ENCODE peak calls at places on chromosomes 4 and X, in six cellular contexts. One of them, this sample, is unnamed.

GRCh38 chr4:128601992-128602695 is 207.4 kb upstream of the JADE1 start:
- DNase-seq in A549: no peak
- DNase-seq in retinal pigment epithelial cell: no peak
- DNase-seq in tibial artery: peak
- DNase-seq in psoas muscle: no peak
- DNase-seq in colonic mucosa: no peak
- DNase-seq in this sample: no peak

GRCh38 chrX:82658492-82658891 is 849.6 kb upstream of the POU3F4 start:
- DNase-seq in A549: no peak
- DNase-seq in retinal pigment epithelial cell: no peak
- DNase-seq in tibial artery: no peak
- DNase-seq in psoas muscle: no peak
- DNase-seq in colonic mucosa: no peak
- DNase-seq in this sample: no peak

GRCh38 chr4:110184791-110185155 is 13.6 kb downstream of the ELOVL6 start:
- DNase-seq in A549: no peak
- DNase-seq in retinal pigment epithelial cell: no peak
- DNase-seq in tibial artery: no peak
- DNase-seq in psoas muscle: no peak
- DNase-seq in colonic mucosa: no peak
- DNase-seq in this sample: no peak

GRCh38 chrX:1535241-1536041 is 1.5 kb downstream of the P2RY8 start:
- DNase-seq in A549: no peak
- DNase-seq in retinal pigment epithelial cell: no peak
- DNase-seq in tibial artery: no peak
- DNase-seq in psoas muscle: no peak
- DNase-seq in colonic mucosa: peak
- DNase-seq in this sample: no peak

GRCh38 chrX:19540076-19540475 is 24.8 kb upstream of the MAP3K15 start:
- DNase-seq in A549: no peak
- DNase-seq in retinal pigment epithelial cell: no peak
- DNase-seq in tibial artery: no peak
- DNase-seq in psoas muscle: no peak
- DNase-seq in colonic mucosa: no peak
- DNase-seq in this sample: no peak

GRCh38 chrX:119190736-119191282 is 45.3 kb upstream of the PGRMC1 start:
- DNase-seq in A549: no peak
- DNase-seq in retinal pigment epithelial cell: no peak
- DNase-seq in tibial artery: peak
- DNase-seq in psoas muscle: no peak
- DNase-seq in colonic mucosa: no peak
- DNase-seq in this sample: no peak

GRCh38 chr4:158796370-158797140 is 27.7 kb downstream of the FNIP2 start:
- DNase-seq in A549: no peak
- DNase-seq in retinal pigment epithelial cell: no peak
- DNase-seq in tibial artery: no peak
- DNase-seq in psoas muscle: peak
- DNase-seq in colonic mucosa: no peak
- DNase-seq in this sample: peak

GRCh38 chr4:32789026-32789608 is 2068.9 kb downstream of the PCDH7 start:
- DNase-seq in A549: no peak
- DNase-seq in retinal pigment epithelial cell: peak
- DNase-seq in tibial artery: no peak
- DNase-seq in psoas muscle: no peak
- DNase-seq in colonic mucosa: no peak
- DNase-seq in this sample: no peak

GRCh38 chr4:81965911-81966310 is 407.9 kb downstream of the HNRNPD start:
- DNase-seq in A549: no peak
- DNase-seq in retinal pigment epithelial cell: no peak
- DNase-seq in tibial artery: no peak
- DNase-seq in psoas muscle: no peak
- DNase-seq in colonic mucosa: no peak
- DNase-seq in this sample: no peak

GRCh38 chr4:26238426-26238781 is 82.4 kb upstream of the RBPJ start:
- DNase-seq in A549: no peak
- DNase-seq in retinal pigment epithelial cell: no peak
- DNase-seq in tibial artery: no peak
- DNase-seq in psoas muscle: no peak
- DNase-seq in colonic mucosa: peak
- DNase-seq in this sample: no peak

DNA sequence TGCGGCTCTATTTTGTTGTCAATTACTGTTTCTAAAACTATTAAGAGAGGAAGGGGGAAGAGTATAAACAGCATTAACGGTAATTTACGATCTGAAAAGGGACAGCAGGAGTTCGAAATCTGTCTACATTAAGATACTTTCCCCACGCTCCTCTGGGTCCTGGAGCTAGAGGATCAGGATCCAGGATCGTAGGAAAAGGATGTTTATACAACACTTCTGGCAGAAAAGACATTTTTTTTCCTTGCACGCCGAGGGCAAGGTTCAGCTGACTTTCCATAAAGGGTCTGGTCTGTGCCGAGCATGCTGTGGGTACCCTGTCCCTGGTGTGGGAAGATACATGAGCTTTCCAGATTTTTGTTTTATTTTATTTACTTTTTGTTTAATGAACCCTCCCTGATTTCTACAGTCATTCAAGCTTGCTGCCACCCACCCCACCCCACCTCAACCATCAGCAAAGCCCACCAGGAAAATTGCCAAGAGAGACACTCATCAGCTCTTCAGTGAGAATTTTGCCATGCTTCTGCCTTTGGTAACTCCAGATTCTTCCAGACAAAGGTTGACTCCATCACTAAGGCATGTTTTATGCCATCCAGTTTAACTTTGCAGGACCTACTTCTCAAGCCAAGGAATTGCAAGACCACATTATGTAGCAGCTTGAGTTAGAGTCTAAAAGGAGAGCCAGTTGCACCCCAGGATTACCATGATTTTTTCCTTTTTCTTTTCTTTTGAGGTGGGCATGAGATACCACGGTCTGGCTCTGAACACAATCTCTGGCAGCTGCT is 188.1 kb downstream of the QDPR start:
- DNase-seq in A549: no peak
- DNase-seq in retinal pigment epithelial cell: no peak
- DNase-seq in tibial artery: no peak
- DNase-seq in psoas muscle: no peak
- DNase-seq in colonic mucosa: no peak
- DNase-seq in this sample: no peak
- H3K4me3 ChIP-seq in A549: no peak
- H3K4me3 ChIP-seq in retinal pigment epithelial cell: no peak
- H3K4me3 ChIP-seq in tibial artery: no peak
- H3K4me3 ChIP-seq in psoas muscle: no peak
- H3K4me3 ChIP-seq in colonic mucosa: no peak
- H3K4me3 ChIP-seq in this sample: no peak

GRCh38 chrX:28802625-28803024 is 215.4 kb downstream of the IL1RAPL1 start:
- DNase-seq in A549: no peak
- DNase-seq in retinal pigment epithelial cell: no peak
- DNase-seq in tibial artery: no peak
- DNase-seq in psoas muscle: no peak
- DNase-seq in colonic mucosa: no peak
- DNase-seq in this sample: no peak
- TF ChIP-seq CTCF in A549: no peak
- TF ChIP-seq CTCF in retinal pigment epithelial cell: peak
- TF ChIP-seq CTCF in tibial artery: no peak
- TF ChIP-seq CTCF in psoas muscle: no peak
- TF ChIP-seq CTCF in colonic mucosa: no peak
- TF ChIP-seq CTCF in this sample: no peak

DNA sequence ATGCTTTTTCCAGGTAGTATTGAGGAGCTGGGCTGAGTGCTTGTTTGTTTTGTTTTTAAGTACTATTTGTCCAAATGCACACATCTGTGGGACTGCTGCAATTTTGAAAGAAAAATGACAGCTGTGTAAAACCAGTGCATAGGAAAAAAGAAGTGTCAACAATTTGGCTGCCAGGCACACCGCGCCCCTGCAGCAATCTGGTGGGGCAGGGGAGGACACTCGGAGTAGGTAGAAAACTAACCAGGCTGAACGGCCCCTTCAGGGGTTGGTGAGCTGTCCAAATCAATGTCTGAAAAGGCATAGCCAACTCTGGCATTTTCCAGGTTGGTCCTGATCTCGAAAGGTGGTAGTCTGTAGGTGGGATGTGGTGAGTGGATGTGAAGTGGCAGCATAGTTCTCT is 1.1 kb downstream of the LDOC1 start:
- DNase-seq in A549: no peak
- DNase-seq in retinal pigment epithelial cell: no peak
- DNase-seq in tibial artery: no peak
- DNase-seq in psoas muscle: no peak
- DNase-seq in colonic mucosa: no peak
- DNase-seq in this sample: no peak
- H3K4me3 ChIP-seq in A549: peak
- H3K4me3 ChIP-seq in retinal pigment epithelial cell: peak
- H3K4me3 ChIP-seq in tibial artery: peak
- H3K4me3 ChIP-seq in psoas muscle: peak
- H3K4me3 ChIP-seq in colonic mucosa: no peak
- H3K4me3 ChIP-seq in this sample: peak

DNA sequence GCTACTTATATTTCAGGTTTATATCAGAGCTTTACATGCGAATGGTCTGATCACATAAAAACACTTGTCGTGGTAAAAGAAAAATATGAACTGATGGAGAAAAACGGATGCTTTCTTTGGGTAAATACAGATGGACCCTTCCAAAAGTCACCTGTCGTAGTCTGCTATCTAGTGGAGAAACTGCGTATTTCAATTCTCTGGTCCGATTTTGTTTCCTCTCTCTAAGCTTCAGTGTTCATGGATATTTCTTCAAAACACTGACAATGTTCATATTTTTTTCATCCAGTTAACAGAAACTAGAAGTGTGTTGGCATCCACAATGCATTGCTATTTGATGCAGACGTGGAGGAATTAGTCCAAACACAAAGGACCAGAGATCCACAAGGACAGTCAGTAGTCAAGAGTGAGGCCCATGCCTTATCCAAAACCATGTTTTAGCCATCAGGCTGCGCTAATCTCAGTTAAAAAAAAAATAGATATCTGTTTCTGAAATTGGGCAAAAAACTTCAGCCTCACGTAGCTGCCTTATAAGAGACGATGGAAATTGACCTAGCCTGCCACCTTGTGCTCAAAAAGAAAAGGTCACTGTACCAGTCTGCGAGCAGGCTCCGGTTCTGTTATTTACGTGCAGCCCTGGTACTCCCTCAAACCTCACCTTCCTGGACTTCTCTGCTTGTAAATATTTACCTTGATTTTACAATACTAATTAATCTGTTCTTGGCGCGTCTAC is 16.0 kb downstream of the MEPE start:
- DNase-seq in A549: peak
- DNase-seq in retinal pigment epithelial cell: no peak
- DNase-seq in tibial artery: peak
- DNase-seq in psoas muscle: no peak
- DNase-seq in colonic mucosa: peak
- DNase-seq in this sample: peak
- TF ChIP-seq CTCF in A549: peak
- TF ChIP-seq CTCF in retinal pigment epithelial cell: peak
- TF ChIP-seq CTCF in tibial artery: peak
- TF ChIP-seq CTCF in psoas muscle: peak
- TF ChIP-seq CTCF in colonic mucosa: peak
- TF ChIP-seq CTCF in this sample: peak

DNA sequence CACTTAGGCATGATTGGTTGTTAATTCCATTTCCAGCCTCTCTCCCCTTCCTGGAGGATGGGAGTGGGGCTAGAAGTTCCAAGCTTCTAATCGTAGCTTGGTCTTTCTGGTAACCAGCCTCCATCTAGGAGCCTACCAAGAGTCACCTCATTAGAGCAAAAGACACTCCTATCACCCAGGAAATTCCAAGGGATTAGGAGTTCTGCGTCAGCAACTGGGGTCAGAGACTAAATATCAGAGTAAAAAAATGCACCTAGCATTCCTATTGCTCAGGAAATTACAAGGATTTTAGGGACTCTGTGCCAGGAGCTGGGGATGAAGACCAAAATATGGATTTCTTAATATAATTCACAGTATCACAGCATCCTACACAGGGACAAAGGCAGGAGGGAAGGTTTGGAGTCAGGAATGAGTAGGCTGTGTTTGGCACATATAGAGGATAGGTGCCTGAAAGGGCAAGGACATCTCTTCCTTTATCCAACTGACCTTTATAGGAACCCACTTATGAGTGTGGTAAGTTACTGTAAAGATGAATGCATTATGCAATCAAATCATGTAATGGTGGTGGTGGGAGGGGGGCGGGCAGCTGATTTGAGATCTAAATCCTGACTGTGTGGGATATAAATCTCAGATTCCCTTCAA is 30.5 kb upstream of the LIMCH1 start:
- DNase-seq in A549: no peak
- DNase-seq in retinal pigment epithelial cell: peak
- DNase-seq in tibial artery: no peak
- DNase-seq in psoas muscle: no peak
- DNase-seq in colonic mucosa: no peak
- DNase-seq in this sample: no peak
- H3K4me3 ChIP-seq in A549: no peak
- H3K4me3 ChIP-seq in retinal pigment epithelial cell: no peak
- H3K4me3 ChIP-seq in tibial artery: no peak
- H3K4me3 ChIP-seq in psoas muscle: no peak
- H3K4me3 ChIP-seq in colonic mucosa: no peak
- H3K4me3 ChIP-seq in this sample: no peak

DNA sequence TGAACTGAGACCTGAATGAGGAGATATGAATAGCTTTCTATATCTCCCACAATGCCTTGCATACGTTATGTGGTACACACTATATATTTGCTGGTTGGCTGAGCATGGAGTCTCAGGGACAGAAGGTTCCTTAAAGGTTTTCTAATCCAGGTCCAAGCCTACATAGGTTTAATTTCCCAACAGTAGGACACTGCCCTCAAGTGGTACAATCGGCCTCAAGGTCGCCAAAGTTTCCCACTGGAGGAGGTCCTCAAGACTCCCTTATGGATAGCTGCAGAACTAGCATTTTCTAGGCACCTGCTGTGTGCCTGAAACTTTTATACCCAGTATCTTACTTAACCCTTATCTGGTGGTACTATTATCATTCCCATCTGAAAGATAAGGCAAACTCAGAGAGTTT is 21.0 kb upstream of the EFNB1 start:
- DNase-seq in A549: peak
- DNase-seq in retinal pigment epithelial cell: no peak
- DNase-seq in tibial artery: no peak
- DNase-seq in psoas muscle: no peak
- DNase-seq in colonic mucosa: no peak
- DNase-seq in this sample: no peak
- TF ChIP-seq CTCF in A549: peak
- TF ChIP-seq CTCF in retinal pigment epithelial cell: peak
- TF ChIP-seq CTCF in tibial artery: peak
- TF ChIP-seq CTCF in psoas muscle: peak
- TF ChIP-seq CTCF in colonic mucosa: no peak
- TF ChIP-seq CTCF in this sample: peak

GRCh38 chrX:13667940-13668339 is 15.0 kb downstream of the TCEANC start:
- DNase-seq in A549: no peak
- DNase-seq in retinal pigment epithelial cell: no peak
- DNase-seq in tibial artery: no peak
- DNase-seq in psoas muscle: no peak
- DNase-seq in colonic mucosa: no peak
- DNase-seq in this sample: no peak
- H3K4me3 ChIP-seq in A549: no peak
- H3K4me3 ChIP-seq in retinal pigment epithelial cell: no peak
- H3K4me3 ChIP-seq in tibial artery: no peak
- H3K4me3 ChIP-seq in psoas muscle: no peak
- H3K4me3 ChIP-seq in colonic mucosa: no peak
- H3K4me3 ChIP-seq in this sample: no peak

GRCh38 chr4:189202182-189202868 is 738.3 kb upstream of the FRG1 start:
- DNase-seq in A549: peak
- DNase-seq in retinal pigment epithelial cell: no peak
- DNase-seq in tibial artery: peak
- DNase-seq in psoas muscle: peak
- DNase-seq in colonic mucosa: peak
- DNase-seq in this sample: no peak
- TF ChIP-seq CTCF in A549: peak
- TF ChIP-seq CTCF in retinal pigment epithelial cell: peak
- TF ChIP-seq CTCF in tibial artery: peak
- TF ChIP-seq CTCF in psoas muscle: peak
- TF ChIP-seq CTCF in colonic mucosa: peak
- TF ChIP-seq CTCF in this sample: peak

This sample was measured in LNCaP clone FGC.